ENCODE peak calls at places on chromosomes 5 and 9, in nine cellular contexts. N is AG09319; L is GM23248; E is GDM1; I is GM10248; W is hepatic stellate cell; V is foreskin fibroblast; M is activated naive CD8-positive, alpha-beta T cell treated with anti-CD3 and anti-CD28 coated beads for 36 hours; S is HEK293T. K is an unnamed sample.

GRCh38 chr5:149886697-149887470 is 57.7 kb downstream of the PDE6A start:
- DNase-seq in S (no peak), N (no peak), I (no peak), E (no peak), W (no peak), M (no peak), V (peak), L (no peak), K (no peak)

GRCh38 chr5:133861161-133861737 is 107.2 kb downstream of the C5orf15 start:
- DNase-seq in L (no peak), N (no peak), W (no peak), V (no peak), M (peak), E (no peak), I (no peak), S (no peak), K (no peak)

GRCh38 chr5:123098767-123099513 is 9.9 kb downstream of the PRDM6 start:
- DNase-seq in S (no peak), V (peak), E (no peak), M (no peak), N (no peak), I (no peak), W (no peak), L (no peak), K (no peak)

GRCh38 chr5:125668904-125669303 is 754.3 kb upstream of the GRAMD2B start:
- DNase-seq in S (no peak), W (no peak), I (no peak), V (no peak), M (no peak), L (no peak), E (no peak), N (no peak), K (no peak)

GRCh38 chr9:31605164-31605563 is 779.3 kb upstream of the ACO1 start:
- DNase-seq in E (no peak), L (no peak), V (no peak), M (no peak), N (no peak), S (no peak), I (no peak), W (no peak), K (no peak)

GRCh38 chr5:105952875-105953274 is 1717.9 kb downstream of the EFNA5 start:
- DNase-seq in S (no peak), I (no peak), W (no peak), L (peak), V (peak), E (no peak), M (no peak), N (no peak), K (no peak)

GRCh38 chr5:131848662-131849061 is 51.8 kb upstream of the FNIP1 start:
- DNase-seq in W (no peak), M (no peak), V (no peak), I (no peak), S (no peak), E (no peak), L (peak), N (no peak), K (no peak)

GRCh38 chr5:146828385-146828784 is 50.2 kb downstream of the PPP2R2B start:
- DNase-seq in S (no peak), W (no peak), N (no peak), E (no peak), M (no peak), I (no peak), L (peak), V (no peak), K (no peak)

GRCh38 chr9:83936523-83936922 is 15.3 kb upstream of the KIF27 start:
- DNase-seq in M (no peak), I (no peak), S (no peak), W (no peak), V (peak), N (no peak), L (no peak), E (no peak), K (no peak)

GRCh38 chr5:181191526-181192336 is 13.3 kb downstream of the TRIM7 start:
- DNase-seq in M (peak), L (peak), I (peak), W (peak), V (peak), S (peak), E (no peak), N (peak), K (no peak)

GRCh38 chr9:137448569-137448962 is 7.4 kb upstream of the ENTPD8 start:
- DNase-seq in V (no peak), M (peak), S (no peak), N (no peak), I (no peak), W (no peak), L (no peak), E (no peak), K (no peak)

GRCh38 chr5:96657068-96657467 is 5.1 kb upstream of the CAST start:
- DNase-seq in V (peak), M (peak), E (peak), S (no peak), N (peak), W (peak), I (peak), L (peak), K (no peak)

GRCh38 chr9:9893837-9894236 is 719.0 kb downstream of the PTPRD start:
- DNase-seq in S (no peak), N (no peak), M (no peak), I (no peak), E (no peak), W (no peak), V (no peak), L (no peak), K (no peak)

GRCh38 chr5:124420952-124421351 is 325.5 kb downstream of the ZNF608 start:
- DNase-seq in V (no peak), L (no peak), I (no peak), E (no peak), N (no peak), M (no peak), W (no peak), S (no peak), K (no peak)

GRCh38 chr5:59562756-59563389 is 330.7 kb downstream of the PDE4D start:
- DNase-seq in E (no peak), V (peak), W (no peak), I (peak), N (no peak), S (no peak), L (peak), M (no peak), K (no peak)

GRCh38 chr9:104334549-104334948 is 169.5 kb upstream of the OR13F1 start:
- DNase-seq in M (no peak), N (no peak), E (no peak), L (no peak), S (no peak), V (no peak), W (no peak), I (no peak), K (no peak)

GRCh38 chr9:85610074-85610855 is 131.5 kb downstream of the AGTPBP1 start:
- DNase-seq in V (peak), W (peak), E (peak), S (peak), N (peak), I (peak), M (peak), L (peak), K (peak)

GRCh38 chr5:28269978-28270377 is 1231.6 kb upstream of the CDH9 start:
- DNase-seq in L (no peak), E (no peak), N (no peak), W (no peak), V (no peak), M (no peak), S (no peak), I (no peak), K (no peak)

GRCh38 chr9:133771486-133772482 is 33.6 kb upstream of the SARDH start:
- DNase-seq in I (no peak), W (no peak), V (no peak), N (no peak), E (no peak), S (no peak), L (no peak), M (no peak), K (no peak)

GRCh38 chr9:134807726-134808125 is 72.9 kb upstream of the FCN2 start:
- DNase-seq in S (no peak), E (no peak), W (peak), I (no peak), N (peak), V (peak), M (no peak), L (peak), K (no peak)

GRCh38 chr9:136110082-136111061 is 8.3 kb downstream of the TMEM250 start:
- DNase-seq in I (no peak), L (peak), S (no peak), N (no peak), M (peak), W (no peak), V (peak), E (peak), K (no peak)

GRCh38 chr5:128300181-128300580 is 216.6 kb downstream of the SLC12A2 start:
- DNase-seq in M (no peak), L (no peak), N (no peak), W (no peak), E (no peak), I (no peak), S (no peak), V (no peak), K (no peak)

GRCh38 chr9:133194597-133194996 is 14.5 kb downstream of the OBP2B start:
- DNase-seq in M (no peak), N (no peak), S (no peak), I (no peak), V (no peak), W (no peak), E (no peak), L (no peak), K (no peak)

GRCh38 chr9:132240860-132241482 is 79.1 kb downstream of the NTNG2 start:
- DNase-seq in S (peak), W (peak), M (peak), I (peak), V (peak), N (peak), E (peak), L (peak), K (no peak)

GRCh38 chr9:91403665-91404543 is 19.7 kb downstream of the NFIL3 start:
- DNase-seq in L (no peak), N (no peak), E (no peak), S (no peak), M (no peak), V (no peak), W (no peak), I (no peak), K (no peak)

GRCh38 chr5:154031923-154032489 is 6.7 kb downstream of the FAM114A2 start:
- DNase-seq in S (no peak), W (no peak), M (no peak), I (no peak), L (no peak), E (no peak), N (no peak), V (no peak), K (no peak)

GRCh38 chr5:127647361-127647958 is 1.4 kb upstream of the CTXN3 start:
- DNase-seq in V (no peak), L (peak), I (no peak), M (no peak), W (no peak), S (no peak), N (no peak), E (no peak), K (no peak)

GRCh38 chr5:159095218-159095617 is 4.5 kb downstream of the EBF1 start:
- DNase-seq in W (no peak), S (no peak), E (no peak), M (no peak), I (no peak), L (no peak), N (no peak), V (no peak), K (no peak)

GRCh38 chr9:92517046-92517445 is 18.7 kb downstream of the ECM2 start:
- DNase-seq in S (no peak), E (no peak), L (no peak), W (no peak), N (no peak), V (no peak), M (no peak), I (no peak), K (no peak)

K was measured in KG1.